ENCODE peak calls at places on chromosome 12, in ten cellular contexts. V, L, J, F, P, H, B, N, A and S are unnamed samples.

GRCh38 chr12:7695159-7695930 is at the start of gene GDF3:
- DNase-seq in N (no peak), B (no peak), P (no peak), A (peak), J (no peak), V (no peak), L (no peak), F (no peak), H (no peak), S (peak)

GRCh38 chr12:89700191-89700810 is 8.3 kb downstream of the ATP2B1 start:
- DNase-seq in B (no peak), H (no peak), P (no peak), F (no peak), A (no peak), L (no peak), N (no peak), V (no peak), J (no peak), S (no peak)

GRCh38 chr12:78929075-78929418 is 64.5 kb downstream of the SYT1 start:
- DNase-seq in V (no peak), H (no peak), B (no peak), J (no peak), F (no peak), A (no peak), L (no peak), P (no peak), N (no peak), S (no peak)

GRCh38 chr12:57342207-57342691 is 88.6 kb downstream of the R3HDM2 start:
- DNase-seq in L (no peak), F (no peak), H (no peak), B (no peak), J (no peak), A (no peak), V (no peak), P (peak), N (peak), S (no peak)

GRCh38 chr12:71243375-71243774 is 85.6 kb upstream of the TSPAN8 start:
- DNase-seq in A (no peak), B (no peak), H (no peak), L (no peak), J (no peak), V (no peak), P (no peak), F (no peak), N (no peak), S (no peak)

GRCh38 chr12:19757317-19757877 is 318.1 kb downstream of the AEBP2 start:
- DNase-seq in A (no peak), P (no peak), B (no peak), H (no peak), J (no peak), V (no peak), L (no peak), F (no peak), N (peak), S (no peak)

GRCh38 chr12:41557081-41557480 is 369.0 kb downstream of the PDZRN4 start:
- DNase-seq in A (no peak), N (no peak), L (no peak), V (no peak), B (no peak), F (no peak), H (no peak), J (no peak), P (no peak), S (no peak)

GRCh38 chr12:39441963-39442894 is 691 bp downstream of the KIF21A start:
- DNase-seq in A (peak), B (peak), P (peak), J (peak), L (peak), F (peak), H (peak), N (peak), V (no peak), S (peak)

GRCh38 chr12:8483081-8483479 is 27.3 kb downstream of the CLEC6A start:
- DNase-seq in N (no peak), P (no peak), A (no peak), L (no peak), F (no peak), J (no peak), H (no peak), V (no peak), B (no peak), S (no peak)

GRCh38 chr12:128026696-128027574 is 240.0 kb upstream of the TMEM132C start:
- DNase-seq in L (no peak), A (peak), B (no peak), F (no peak), N (no peak), P (no peak), H (no peak), J (no peak), V (no peak), S (no peak)

GRCh38 chr12:64618953-64619590 is 8.8 kb downstream of the RASSF3 start:
- DNase-seq in B (no peak), V (no peak), A (no peak), P (no peak), F (peak), H (no peak), J (no peak), N (peak), L (no peak), S (no peak)

GRCh38 chr12:132954471-132955048 is 1.5 kb downstream of the ZNF605 start:
- DNase-seq in A (no peak), P (no peak), J (no peak), N (no peak), V (no peak), L (no peak), F (peak), B (no peak), H (no peak), S (no peak)

GRCh38 chr12:77845831-77846230 is 15.1 kb downstream of the NAV3 start:
- DNase-seq in F (no peak), A (no peak), B (no peak), V (no peak), J (no peak), H (no peak), P (no peak), N (no peak), L (no peak), S (no peak)

GRCh38 chr12:12736759-12737676 is 19.9 kb downstream of the CDKN1B start:
- DNase-seq in H (no peak), P (no peak), N (peak), J (no peak), F (no peak), L (no peak), B (peak), V (no peak), A (no peak), S (no peak)

GRCh38 chr12:53695148-53696138 is 19.6 kb upstream of the ATP5MC2 start:
- DNase-seq in N (no peak), B (peak), F (no peak), P (no peak), A (peak), J (peak), L (peak), H (peak), V (no peak), S (no peak)

GRCh38 chr12:52528641-52529143 is 8.5 kb upstream of the KRT5 start:
- DNase-seq in N (peak), V (no peak), F (peak), P (no peak), H (no peak), B (no peak), L (no peak), A (no peak), J (peak), S (peak)

GRCh38 chr12:117671734-117672133 is 297.1 kb downstream of the KSR2 start:
- DNase-seq in V (no peak), A (no peak), F (no peak), J (peak), L (no peak), B (peak), P (peak), N (no peak), H (peak), S (no peak)

GRCh38 chr12:15234508-15234907 is 13.3 kb upstream of the RERG start:
- DNase-seq in H (no peak), P (no peak), L (no peak), V (no peak), F (no peak), B (no peak), N (no peak), A (no peak), J (no peak), S (no peak)

GRCh38 chr12:104669851-104670337 is 213.1 kb downstream of the CHST11 start:
- DNase-seq in L (no peak), H (no peak), F (no peak), P (peak), A (peak), N (no peak), B (no peak), J (no peak), V (no peak), S (no peak)

GRCh38 chr12:3252416-3252815 is 175.2 kb downstream of the TSPAN9 start:
- DNase-seq in L (no peak), A (peak), J (no peak), N (peak), V (no peak), F (peak), H (no peak), B (no peak), P (peak), S (peak)

GRCh38 chr12:10027311-10028099 is 3.0 kb upstream of the CLEC9A start:
- DNase-seq in H (no peak), P (no peak), B (no peak), N (no peak), F (no peak), L (peak), J (no peak), A (no peak), V (no peak), S (no peak)

GRCh38 chr12:56590237-56590830 is 39.8 kb downstream of the BAZ2A start:
- DNase-seq in H (no peak), V (no peak), N (no peak), F (no peak), A (peak), J (no peak), L (no peak), B (peak), P (no peak), S (no peak)

GRCh38 chr12:47748899-47749298 is 9.8 kb downstream of the RAPGEF3 start:
- DNase-seq in P (no peak), V (no peak), N (no peak), F (no peak), A (no peak), L (no peak), J (no peak), B (no peak), H (no peak), S (no peak)

GRCh38 chr12:96056646-96057455 is 21.5 kb upstream of the LTA4H start:
- DNase-seq in V (no peak), L (no peak), J (no peak), F (peak), B (no peak), P (no peak), H (no peak), A (no peak), N (no peak), S (no peak)

GRCh38 chr12:80937391-80938238 is at the start of gene LIN7A:
- DNase-seq in B (no peak), L (peak), P (peak), J (peak), N (peak), F (peak), A (peak), V (no peak), H (peak), S (peak)

GRCh38 chr12:72083096-72083825 is 144.6 kb downstream of the TPH2 start:
- DNase-seq in J (no peak), B (no peak), L (no peak), P (no peak), H (no peak), A (no peak), N (no peak), V (no peak), F (no peak), S (no peak)

GRCh38 chr12:42963993-42964392 is 374.4 kb upstream of the PRICKLE1 start:
- DNase-seq in N (no peak), L (no peak), F (no peak), B (no peak), H (no peak), A (no peak), P (no peak), V (no peak), J (no peak), S (no peak)

GRCh38 chr12:32483499-32483898 is 84.1 kb downstream of the FGD4 start:
- DNase-seq in P (no peak), L (no peak), J (no peak), F (no peak), V (no peak), B (no peak), A (no peak), N (peak), H (no peak), S (no peak)

GRCh38 chr12:124680863-124681778 is 113.7 kb upstream of the NCOR2 start:
- DNase-seq in H (no peak), V (no peak), J (peak), F (no peak), L (peak), N (peak), B (peak), P (peak), A (peak), S (peak)